ENCODE peak calls at places on chromosomes 11 and 22, in four cellular contexts. M is T-cell, G is right lobe of liver, P is HEK293T. I is an unnamed sample.

GRCh38 chr11:75454987-75455386 is 22.0 kb upstream of the KLHL35 start:
- DNase-seq in M (no peak), G (no peak), P (no peak), I (no peak)

GRCh38 chr11:46903846-46904245 is 14.5 kb downstream of the LRP4 start:
- DNase-seq in M (no peak), G (no peak), P (no peak), I (no peak)

GRCh38 chr11:88596786-88597185 is 259.2 kb upstream of the CTSC start:
- DNase-seq in G (no peak), P (no peak), M (no peak), I (no peak)

GRCh38 chr11:111302298-111302697 is 4.0 kb downstream of the POU2AF3 start:
- DNase-seq in P (no peak), G (no peak), M (no peak), I (no peak)

GRCh38 chr11:126311464-126312291 is 7.8 kb downstream of the DCPS start:
- DNase-seq in P (no peak), M (no peak), G (no peak), I (no peak)

GRCh38 chr11:128720522-128720985 is 26.7 kb downstream of the FLI1 start:
- DNase-seq in P (no peak), M (peak; percentile 50), G (peak; percentile 41), I (peak; percentile 48)

GRCh38 chr11:26753738-26754504 is 32.1 kb upstream of the SLC5A12 start:
- DNase-seq in G (peak; percentile 50), P (peak; percentile 41), M (no peak), I (no peak)

GRCh38 chr11:31974737-31975136 is 116.1 kb upstream of the RCN1 start:
- DNase-seq in M (no peak), P (no peak), G (no peak), I (no peak)

GRCh38 chr11:84714316-84714780 is 912.8 kb downstream of the DLG2 start:
- DNase-seq in P (peak; percentile 52), M (no peak), G (peak; percentile 41), I (no peak)

GRCh38 chr11:123145661-123146060 is 49.4 kb downstream of the CLMP start:
- DNase-seq in M (no peak), G (no peak), P (no peak), I (no peak)

GRCh38 chr22:38844661-38845367 is 986 bp upstream of the NPTXR start:
- DNase-seq in P (no peak), G (no peak), M (no peak), I (no peak)

GRCh38 chr11:22477312-22477711 is 139.1 kb downstream of the SLC17A6 start:
- DNase-seq in G (no peak), M (no peak), P (no peak), I (no peak)

GRCh38 chr11:66878554-66878953 is 21.7 kb downstream of the LRFN4 start:
- DNase-seq in M (no peak), G (peak; percentile 88), P (no peak), I (no peak)

GRCh38 chr11:64650923-64651523 is 60.0 kb downstream of the SLC22A12 start:
- DNase-seq in M (no peak), G (no peak), P (peak; percentile 53), I (no peak)

GRCh38 chr22:20651286-20651685 is 122.6 kb upstream of the SERPIND1 start:
- DNase-seq in P (peak; percentile 4), M (no peak), G (peak; percentile 15), I (no peak)

GRCh38 chr11:15170698-15171097 is 56.0 kb downstream of the INSC start:
- DNase-seq in P (no peak), M (no peak), G (no peak), I (no peak)

GRCh38 chr11:66334605-66335442 is 1.4 kb downstream of the RIN1 start:
- DNase-seq in P (no peak), M (no peak), G (no peak), I (no peak)

GRCh38 chr11:30218278-30218677 is 12.5 kb upstream of the FSHB start:
- DNase-seq in G (no peak), P (no peak), M (no peak), I (no peak)

GRCh38 chr11:57055780-57056179 is 67.1 kb downstream of the OR5AK2 start:
- DNase-seq in M (no peak), P (no peak), G (no peak), I (no peak)

GRCh38 chr11:28259177-28259843 is 151.1 kb downstream of the METTL15 start:
- DNase-seq in M (no peak), G (no peak), P (no peak), I (no peak)

GRCh38 chr22:50008151-50009040 is 4.2 kb downstream of the IL17REL start:
- DNase-seq in M (no peak), G (no peak), P (no peak), I (no peak)

GRCh38 chr11:60343094-60343704 is 16.1 kb downstream of the MS4A6E start:
- DNase-seq in G (no peak), P (peak; percentile 16), M (no peak), I (no peak)

GRCh38 chr11:12979928-12980689 is 29.0 kb upstream of the RASSF10 start:
- DNase-seq in G (no peak), M (no peak), P (no peak), I (no peak)

GRCh38 chr11:72380132-72380503 is 54.2 kb downstream of the CLPB start:
- DNase-seq in P (no peak), G (no peak), M (no peak), I (no peak)

GRCh38 chr22:29309332-29310064 is 3.0 kb downstream of the GAS2L1 start:
- DNase-seq in G (no peak), M (no peak), P (no peak), I (no peak)

GRCh38 chr11:110525883-110526282 is 96.1 kb downstream of the FDX1 start:
- DNase-seq in M (no peak), G (no peak), P (no peak), I (no peak)

I was measured in CD8-positive, alpha-beta T cell.